ENCODE peak calls at places on chromosomes 3 and 15, in seven cellular contexts. M is BE2C, E is osteoblast, P is mammary epithelial cell, Q is SJSA1, W is Karpas-422, A is lower lobe of right lung. D is an unnamed sample. For H3K4me1, the result is how much of the 10 kb centered on the place peaks cover.

GRCh38 chr3:159828542-159828943 is 160.1 kb upstream of the IL12A start:
- DNase-seq in M (no peak), E (no peak), P (peak), Q (peak), W (peak), A (no peak), D (peak)

GRCh38 chr3:129549006-129549800 is 6.2 kb downstream of the H1-8 start:
- DNase-seq in M (no peak), E (no peak), P (peak), Q (no peak), W (no peak), A (no peak), D (no peak)

GRCh38 chr15:40878785-40879184 is 4.8 kb upstream of the RHOV start:
- DNase-seq in M (no peak), E (peak), P (peak), Q (no peak), W (no peak), A (no peak), D (no peak)

GRCh38 chr3:156174229-156174847 is 54.0 kb downstream of the KCNAB1 start:
- DNase-seq in M (peak), E (peak), P (peak), Q (peak), W (no peak), A (no peak), D (no peak)

GRCh38 chr3:97872209-97873042 is 50.6 kb downstream of the CRYBG3 start:
- DNase-seq in M (peak), E (peak), P (peak), Q (peak), W (no peak), A (no peak), D (no peak)

GRCh38 chr3:80087769-80088168 is 320.0 kb upstream of the ROBO1 start:
- DNase-seq in M (no peak), E (no peak), P (peak), Q (peak), W (no peak), A (no peak), D (no peak)

GRCh38 chr3:120095226-120096165 is 1.2 kb upstream of the GSK3B start:
- DNase-seq in M (peak), E (peak), P (peak), Q (peak), W (peak), A (peak), D (peak)

GRCh38 chr3:169674090-169674489 is 10.6 kb upstream of the MECOM start:
- DNase-seq in M (no peak), E (no peak), P (no peak), Q (no peak), W (no peak), A (no peak), D (no peak)

GRCh38 chr15:51758645-51759044 is 7.2 kb downstream of the TMOD2 start:
- DNase-seq in M (peak), E (no peak), P (peak), Q (no peak), W (no peak), A (no peak), D (no peak)

GRCh38 chr3:59766165-59766872 is 716.5 kb upstream of the CFAP20DC start:
- DNase-seq in M (no peak), E (peak), P (no peak), Q (no peak), W (no peak), A (no peak), D (no peak)

GRCh38 chr3:133487920-133488540 is 85.5 kb upstream of the CDV3 start:
- DNase-seq in M (no peak), E (peak), P (no peak), Q (no peak), W (peak), A (no peak), D (no peak)

GRCh38 chr15:67067161-67067853 is 1.9 kb downstream of the SMAD3 start:
- DNase-seq in M (no peak), E (peak), P (peak), Q (peak), W (no peak), A (no peak), D (peak)

GRCh38 chr15:22810033-22810734 is 23.7 kb downstream of the NIPA1 start:
- DNase-seq in M (no peak), E (no peak), P (no peak), Q (no peak), W (no peak), A (no peak), D (no peak)

GRCh38 chr3:105686324-105686897 is 182.4 kb downstream of the CBLB start:
- DNase-seq in M (no peak), E (peak), P (no peak), Q (peak), W (peak), A (no peak), D (no peak)

GRCh38 chr3:16174389-16174788 is at the start of gene GALNT15:
- DNase-seq in M (peak), E (peak), P (peak), Q (peak), W (no peak), A (peak), D (no peak)

GRCh38 chr3:129657261-129658046 is 51.0 kb upstream of the PLXND1 start:
- DNase-seq in M (no peak), E (no peak), P (peak), Q (no peak), W (peak), A (no peak), D (no peak)

GRCh38 chr3:24936574-24936973 is 441.9 kb upstream of the THRB start:
- DNase-seq in M (no peak), E (no peak), P (no peak), Q (no peak), W (no peak), A (no peak), D (no peak)

GRCh38 chr3:53805463-53806159 is 40.6 kb downstream of the CHDH start:
- DNase-seq in M (no peak), E (no peak), P (no peak), Q (no peak), W (no peak), A (no peak), D (no peak)

GRCh38 chr3:25907081-25907480 is 117.2 kb downstream of the OXSM start:
- DNase-seq in M (no peak), E (no peak), P (no peak), Q (no peak), W (no peak), A (no peak), D (no peak)

GRCh38 chr3:33201195-33201594 is 17.4 kb downstream of the SUSD5 start:
- DNase-seq in M (no peak), E (no peak), P (no peak), Q (no peak), W (no peak), A (no peak), D (no peak)

DNA sequence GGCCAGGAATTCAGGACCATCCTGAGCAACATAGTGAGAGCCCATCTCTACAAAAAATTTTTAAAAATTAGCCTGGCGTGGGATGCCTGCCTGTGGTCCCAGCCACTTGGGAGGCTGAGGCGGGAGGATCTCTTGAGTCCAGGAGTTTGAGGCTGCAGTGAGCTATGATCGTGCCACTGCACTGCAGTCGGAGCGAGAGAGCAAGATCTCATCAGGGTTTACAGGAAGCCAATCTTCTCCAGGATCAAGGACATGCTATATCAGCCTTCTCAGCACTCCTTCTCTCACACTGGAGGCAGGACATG is 451 bp upstream of the STOML1 start:
- DNase-seq in M (no peak), E (no peak), P (no peak), Q (no peak), W (no peak), A (no peak), D (no peak)
- H3K4me1 ChIP-seq in M (under half), E (half or more), P (half or more), Q (half or more), W (under half), A (half or more), D (under half)

DNA sequence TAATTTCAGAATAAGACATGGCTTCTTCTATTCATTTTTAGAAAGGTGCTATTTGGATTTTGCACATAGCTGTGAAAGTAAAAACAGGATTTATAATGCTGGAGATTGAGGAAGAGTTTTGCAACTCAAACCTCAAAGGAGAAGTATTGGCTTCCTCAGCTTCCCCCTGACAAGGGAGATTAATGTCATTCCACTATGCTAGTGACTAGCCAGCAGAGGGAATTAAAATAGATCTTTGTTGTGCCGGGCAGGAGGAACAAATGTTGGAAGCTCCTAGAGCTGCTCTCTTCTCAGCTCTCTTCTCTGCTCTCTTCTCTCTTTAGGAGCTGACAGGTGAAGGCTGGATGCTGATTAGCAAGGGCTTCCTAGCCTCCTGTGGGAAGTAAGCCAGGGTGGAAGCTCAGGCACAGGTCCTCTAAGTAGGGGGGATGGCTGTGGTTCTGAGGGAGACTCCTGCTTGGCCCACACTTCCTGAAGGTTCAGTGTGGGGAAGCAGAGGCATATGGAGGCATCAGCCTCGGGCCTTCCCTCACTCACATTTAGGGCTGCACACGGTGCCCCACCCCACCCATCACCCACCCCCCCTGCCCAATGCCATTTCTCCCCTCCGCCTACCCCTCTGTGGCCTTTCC is 29.6 kb downstream of the CX3CR1 start:
- DNase-seq in M (no peak), E (no peak), P (no peak), Q (no peak), W (no peak), A (no peak), D (no peak)
- H3K4me1 ChIP-seq in M (under half), E (under half), P (under half), Q (under half), W (under half), A (under half), D (under half)

DNA sequence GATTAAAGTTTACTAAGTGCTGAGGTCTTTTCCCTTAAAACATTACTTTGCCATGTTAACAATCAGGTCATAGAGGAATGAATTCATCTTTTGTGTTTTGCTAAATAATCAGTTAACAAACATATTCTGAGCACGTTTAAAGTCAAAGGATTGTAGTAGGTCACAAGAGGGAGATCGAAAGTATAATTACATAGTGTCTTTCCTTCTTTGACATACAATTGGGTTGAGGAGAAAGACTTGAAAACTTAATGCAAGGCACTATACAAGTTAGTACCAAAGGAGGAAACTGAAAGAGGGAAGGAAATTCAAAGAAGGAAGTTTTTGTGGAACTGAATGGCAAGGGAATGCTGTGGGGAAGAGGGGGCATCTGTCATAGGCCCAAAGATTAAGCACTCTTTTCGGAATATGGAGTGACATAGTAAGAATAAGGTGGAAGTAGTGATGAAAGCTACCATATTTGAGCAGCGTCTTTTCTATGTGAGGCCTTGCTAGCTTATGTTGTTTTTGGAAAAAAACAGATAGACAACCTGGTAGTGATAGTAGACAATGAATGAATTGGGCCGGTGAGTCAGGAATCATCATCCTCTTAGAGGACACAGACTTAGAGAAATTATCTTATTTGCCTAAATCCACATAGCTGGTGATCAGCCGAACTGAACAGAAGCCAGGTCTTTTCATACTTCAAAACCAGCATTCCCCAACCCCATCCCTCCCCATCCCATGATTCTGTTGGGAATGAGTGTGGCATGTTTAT is 10.1 kb downstream of the MBNL1 start:
- DNase-seq in M (no peak), E (no peak), P (no peak), Q (no peak), W (no peak), A (no peak), D (no peak)
- H3K4me1 ChIP-seq in M (under half), E (under half), P (under half), Q (under half), W (half or more), A (half or more), D (under half)

DNA sequence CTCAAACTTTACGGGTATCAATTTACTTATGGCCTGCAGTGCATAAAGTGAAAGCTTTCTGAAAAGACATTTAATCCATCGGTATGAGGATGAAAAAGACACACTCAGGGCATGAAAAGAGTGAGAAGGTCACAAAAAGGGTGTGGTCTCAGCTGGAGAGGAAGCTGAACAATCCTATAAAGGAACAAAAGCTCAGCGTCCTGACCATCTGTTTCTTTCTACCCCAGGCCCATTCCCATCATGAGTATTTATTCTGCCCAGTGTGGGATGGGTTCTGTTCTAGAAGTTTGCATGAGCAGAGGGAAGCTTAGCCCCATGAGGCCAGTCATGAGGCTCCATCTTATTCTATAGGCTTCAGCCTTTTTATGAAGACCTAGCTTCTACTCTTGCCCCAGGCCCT is 144.6 kb downstream of the LPP start:
- DNase-seq in M (no peak), E (no peak), P (no peak), Q (no peak), W (no peak), A (no peak), D (peak)
- H3K4me1 ChIP-seq in M (under half), E (under half), P (half or more), Q (half or more), W (under half), A (half or more), D (under half)

DNA sequence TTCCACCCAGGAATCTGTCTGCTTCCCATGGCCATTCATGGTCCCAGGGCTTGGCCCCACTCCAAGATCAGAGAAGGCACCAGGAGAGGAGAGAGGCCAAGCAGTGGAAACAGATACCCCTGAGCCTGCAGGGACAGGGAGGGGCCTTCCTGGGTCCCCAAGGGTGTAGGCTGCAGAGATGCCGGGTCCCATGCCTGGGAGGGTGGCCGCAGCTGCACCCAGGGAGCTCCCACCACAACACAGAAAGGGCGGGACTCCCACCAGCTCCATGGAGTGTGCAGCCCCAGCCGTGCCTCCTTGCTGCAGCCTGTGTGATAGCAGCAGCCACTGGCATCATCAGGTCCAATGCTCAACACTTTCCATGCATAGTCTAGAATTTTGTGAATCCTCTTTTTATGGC is 331.5 kb downstream of the UACA start:
- DNase-seq in M (peak), E (no peak), P (no peak), Q (no peak), W (no peak), A (no peak), D (no peak)
- H3K4me1 ChIP-seq in M (under half), E (under half), P (under half), Q (under half), W (under half), A (under half), D (under half)

GRCh38 chr3:113260980-113261920 is 49.9 kb downstream of the BOC start:
- DNase-seq in M (no peak), E (no peak), P (no peak), Q (no peak), W (no peak), A (no peak), D (no peak)
- H3K4me1 ChIP-seq in M (under half), E (under half), P (under half), Q (under half), W (under half), A (under half), D (under half)

GRCh38 chr3:11591401-11592266 is 52.1 kb downstream of the VGLL4 start:
- DNase-seq in M (no peak), E (no peak), P (peak), Q (peak), W (no peak), A (no peak), D (peak)

GRCh38 chr3:11593318-11594034 is 50.2 kb downstream of the VGLL4 start:
- DNase-seq in M (no peak), E (no peak), P (no peak), Q (no peak), W (no peak), A (no peak), D (peak)

GRCh38 chr3:11591006-11591360 is 52.7 kb downstream of the VGLL4 start:
- DNase-seq in M (no peak), E (peak), P (no peak), Q (no peak), W (no peak), A (no peak), D (no peak)

GRCh38 chr3:11589706-11590105 is 54.0 kb downstream of the VGLL4 start:
- DNase-seq in M (no peak), E (no peak), P (no peak), Q (no peak), W (no peak), A (no peak), D (no peak)

GRCh38 chr3:11592460-11593298 is 51.0 kb downstream of the VGLL4 start:
- DNase-seq in M (no peak), E (no peak), P (peak), Q (no peak), W (no peak), A (no peak), D (no peak)
- H3K4me1 ChIP-seq in M (under half), E (under half), P (under half), Q (under half), W (half or more), A (half or more), D (under half)

GRCh38 chr3:118151164-118151563 is 883.5 kb downstream of the IGSF11 start:
- DNase-seq in M (no peak), E (no peak), P (no peak), Q (no peak), W (no peak), A (no peak), D (no peak)

GRCh38 chr3:118144919-118145318 is 889.7 kb downstream of the IGSF11 start:
- DNase-seq in M (no peak), E (no peak), P (no peak), Q (no peak), W (no peak), A (no peak), D (no peak)

GRCh38 chr3:118146658-118147375 is 887.8 kb downstream of the IGSF11 start:
- DNase-seq in M (no peak), E (no peak), P (no peak), Q (no peak), W (no peak), A (no peak), D (no peak)
- H3K4me1 ChIP-seq in M (under half), E (under half), P (under half), Q (under half), W (under half), A (under half), D (under half)

DNA sequence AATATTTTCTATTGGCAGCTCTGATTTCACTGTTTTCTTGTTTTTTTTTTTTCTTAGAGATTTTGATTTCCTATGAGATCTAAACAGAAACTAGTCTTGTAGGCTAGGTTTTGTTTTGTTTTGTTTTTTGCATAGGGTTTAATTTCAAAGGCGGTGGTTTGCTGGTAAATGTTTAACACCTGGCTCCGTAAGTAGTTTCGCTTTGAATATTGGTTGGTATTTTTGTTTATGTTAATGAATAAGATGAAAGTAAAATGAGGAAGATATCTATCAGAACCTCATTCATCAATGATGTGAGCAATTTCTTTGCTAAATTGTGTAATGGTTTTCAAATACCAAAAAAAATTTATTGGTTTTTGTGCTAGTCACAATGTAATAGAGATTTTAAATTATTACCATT is 39.7 kb upstream of the TM4SF1 start:
- DNase-seq in M (no peak), E (no peak), P (no peak), Q (no peak), W (no peak), A (no peak), D (no peak)
- H3K4me1 ChIP-seq in M (under half), E (under half), P (under half), Q (under half), W (under half), A (under half), D (under half)

D was measured in HAP-1.